ENCODE peak calls at places on chromosomes 2 and 18, in nine cellular contexts. C is left ventricle myocardium inferior, S is astrocyte of the hippocampus, L is posterior cingulate gyrus, V is iris pigment epithelial cell, W is H7, Z is HT1080, P is cardiac muscle cell, M is T-helper 1 cell. I is an unnamed sample.

GRCh38 chr2:63432373-63432772 is 155.9 kb downstream of the WDPCP start:
- DNase-seq in C (no peak), S (peak; percentile 20), L (no peak), V (peak; percentile 85), W (no peak), Z (peak; percentile 21), P (no peak), M (no peak), I (no peak)

GRCh38 chr2:216830346-216830745 is 29.5 kb downstream of the TNP1 start:
- DNase-seq in C (no peak), S (peak; percentile 7), L (no peak), V (no peak), W (no peak), Z (no peak), P (no peak), M (no peak), I (no peak)

GRCh38 chr2:64599469-64599868 is 54.2 kb downstream of the SERTAD2 start:
- DNase-seq in C (no peak), S (peak; percentile 32), L (no peak), V (no peak), W (no peak), Z (peak; percentile 3), P (no peak), M (no peak), I (no peak)

GRCh38 chr2:26685943-26686839 is 6.3 kb upstream of the KCNK3 start:
- DNase-seq in C (no peak), S (no peak), L (no peak), V (no peak), W (no peak), Z (no peak), P (peak; percentile 32), M (no peak), I (no peak)

GRCh38 chr2:42193722-42194187 is 24.6 kb downstream of the EML4 start:
- DNase-seq in C (no peak), S (no peak), L (no peak), V (peak; percentile 78), W (no peak), Z (no peak), P (no peak), M (no peak), I (no peak)

GRCh38 chr18:33666915-33667314 is 88.9 kb downstream of the ASXL3 start:
- DNase-seq in C (no peak), S (no peak), L (no peak), V (no peak), W (no peak), Z (no peak), P (peak; percentile 11), M (no peak), I (no peak)

GRCh38 chr2:137467246-137467862 is 496.9 kb upstream of the HNMT start:
- DNase-seq in C (no peak), S (peak; percentile 56), L (peak; percentile 12), V (peak; percentile 44), W (peak; percentile 19), Z (peak; percentile 48), P (peak; percentile 55), M (no peak), I (peak; percentile 48)

GRCh38 chr2:51013060-51013746 is 18.7 kb downstream of the NRXN1 start:
- DNase-seq in C (no peak), S (no peak), L (peak; percentile 15), V (peak; percentile 1), W (no peak), Z (no peak), P (peak; percentile 55), M (no peak), I (no peak)

GRCh38 chr2:170713280-170714155 is 1.6 kb upstream of the SP5 start:
- DNase-seq in C (no peak), S (peak; percentile 15), L (no peak), V (no peak), W (peak; percentile 68), Z (no peak), P (peak; percentile 23), M (no peak), I (no peak)

GRCh38 chr2:225737556-225737955 is 338.0 kb downstream of the NYAP2 start:
- DNase-seq in C (no peak), S (peak; percentile 62), L (no peak), V (peak; percentile 39), W (no peak), Z (peak; percentile 92), P (no peak), M (no peak), I (peak; percentile 15)

GRCh38 chr2:70133521-70134348 is 46.5 kb downstream of the PCBP1 start:
- DNase-seq in C (no peak), S (peak; percentile 63), L (no peak), V (no peak), W (no peak), Z (peak; percentile 11), P (no peak), M (no peak), I (no peak)

I was measured in HS-27A.